ENCODE peak calls at places on chromosomes 16 and 17, in six cellular contexts. X, Q, F, U, G and L are unnamed samples.
A peak's percentile ranks its signal among the peaks of the same experiment; 100 is the strongest.

GRCh38 chr16:81080233-81080632 is 3.2 kb upstream of the C16orf46 start:
- DNase-seq in X (no peak), U (no peak), F (no peak), G (no peak), Q (no peak), L (no peak)

GRCh38 chr16:46975165-46975564 is 1.7 kb upstream of the DNAJA2 start:
- DNase-seq in G (no peak), X (no peak), F (no peak), Q (no peak), U (no peak), L (no peak)

GRCh38 chr16:73212431-73212830 is 164.5 kb upstream of the ZFHX3 start:
- DNase-seq in F (no peak), U (no peak), Q (no peak), X (no peak), G (no peak), L (no peak)

GRCh38 chr17:10050597-10051101 is 145.6 kb upstream of the RCVRN start:
- DNase-seq in Q (peak; percentile 68), U (no peak), X (no peak), F (no peak), G (no peak), L (no peak)

GRCh38 chr16:77273-77806 is 685 bp upstream of the MPG start:
- DNase-seq in X (no peak), Q (no peak), G (peak; percentile 78), F (peak; percentile 75), U (no peak), L (peak; percentile 29)

GRCh38 chr17:83084621-83085056 is 5.2 kb downstream of the METRNL start:
- DNase-seq in F (no peak), Q (no peak), U (no peak), X (no peak), G (no peak), L (no peak)

GRCh38 chr17:67891481-67892119 is 66.3 kb downstream of the BPTF start:
- DNase-seq in F (no peak), Q (no peak), G (no peak), U (no peak), X (peak; percentile 6), L (no peak)

GRCh38 chr17:82216301-82217119 is 3.9 kb upstream of the CCDC57 start:
- DNase-seq in U (no peak), G (no peak), F (no peak), X (peak; percentile 85), Q (peak; percentile 59), L (peak; percentile 75)

GRCh38 chr17:47279062-47279801 is 25.6 kb downstream of the ITGB3 start:
- DNase-seq in X (no peak), U (no peak), Q (peak; percentile 92), F (peak; percentile 77), G (no peak), L (no peak)

GRCh38 chr17:1228752-1229353 is 41.4 kb upstream of the BHLHA9 start:
- DNase-seq in Q (no peak), G (peak; percentile 60), U (no peak), F (no peak), X (no peak), L (no peak)

GRCh38 chr17:1227365-1227764 is 42.9 kb upstream of the BHLHA9 start:
- DNase-seq in F (no peak), G (no peak), Q (no peak), U (no peak), X (no peak), L (no peak)

GRCh38 chr17:1226308-1226707 is 43.9 kb upstream of the BHLHA9 start:
- DNase-seq in U (no peak), F (no peak), Q (no peak), G (no peak), X (no peak), L (no peak)

GRCh38 chr17:1229354-1229890 is 40.8 kb upstream of the BHLHA9 start:
- DNase-seq in U (no peak), G (peak; percentile 66), X (no peak), Q (no peak), F (peak; percentile 54), L (no peak)

DNA sequence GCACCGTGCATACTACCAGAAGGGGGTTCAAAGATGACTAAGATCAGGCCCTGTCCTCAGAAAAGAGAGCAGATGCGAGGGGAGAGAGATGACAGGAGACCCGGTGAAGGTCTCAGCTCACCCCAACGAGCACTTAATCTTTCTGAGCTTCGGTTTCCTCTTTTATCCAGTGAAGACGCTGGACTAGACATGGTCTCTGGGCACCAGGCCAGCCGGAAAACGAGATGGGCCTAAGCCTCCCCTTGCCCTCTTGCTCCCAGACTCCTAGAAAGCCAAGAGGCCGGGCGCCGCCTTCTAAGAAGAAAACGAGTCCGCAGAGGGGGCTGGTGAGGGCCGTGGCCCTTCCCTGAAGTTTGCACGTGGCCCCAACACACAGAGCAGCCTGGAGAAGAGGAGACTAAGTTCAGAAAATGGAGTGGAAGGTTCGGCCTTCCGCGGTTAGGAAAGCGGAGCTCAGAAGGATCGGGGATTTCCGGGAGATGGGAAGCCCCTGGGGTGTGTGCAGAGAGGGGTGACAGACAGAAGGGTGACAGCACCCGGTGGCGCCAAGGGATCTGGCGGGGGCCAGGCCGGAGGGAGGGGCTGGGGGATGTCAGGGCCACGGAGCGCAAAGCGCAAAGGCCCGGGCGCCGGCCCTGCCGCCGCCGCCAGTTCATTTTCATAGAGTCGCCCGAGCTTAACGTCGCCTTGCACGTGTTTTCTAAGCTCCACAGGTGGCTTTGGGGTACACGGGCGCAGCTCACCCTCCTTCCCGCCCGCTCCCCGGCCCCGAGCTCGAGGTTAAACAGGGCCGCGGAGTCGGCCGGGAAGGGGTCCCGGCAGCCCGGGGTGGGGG is 42.1 kb upstream of the BHLHA9 start:
- DNase-seq in F (no peak), X (no peak), U (no peak), G (peak; percentile 59), Q (peak; percentile 32), L (no peak)
- TF ChIP-seq ZNF274 in F (no peak), X (no peak), U (no peak), G (no peak), Q (no peak), L (no peak)

DNA sequence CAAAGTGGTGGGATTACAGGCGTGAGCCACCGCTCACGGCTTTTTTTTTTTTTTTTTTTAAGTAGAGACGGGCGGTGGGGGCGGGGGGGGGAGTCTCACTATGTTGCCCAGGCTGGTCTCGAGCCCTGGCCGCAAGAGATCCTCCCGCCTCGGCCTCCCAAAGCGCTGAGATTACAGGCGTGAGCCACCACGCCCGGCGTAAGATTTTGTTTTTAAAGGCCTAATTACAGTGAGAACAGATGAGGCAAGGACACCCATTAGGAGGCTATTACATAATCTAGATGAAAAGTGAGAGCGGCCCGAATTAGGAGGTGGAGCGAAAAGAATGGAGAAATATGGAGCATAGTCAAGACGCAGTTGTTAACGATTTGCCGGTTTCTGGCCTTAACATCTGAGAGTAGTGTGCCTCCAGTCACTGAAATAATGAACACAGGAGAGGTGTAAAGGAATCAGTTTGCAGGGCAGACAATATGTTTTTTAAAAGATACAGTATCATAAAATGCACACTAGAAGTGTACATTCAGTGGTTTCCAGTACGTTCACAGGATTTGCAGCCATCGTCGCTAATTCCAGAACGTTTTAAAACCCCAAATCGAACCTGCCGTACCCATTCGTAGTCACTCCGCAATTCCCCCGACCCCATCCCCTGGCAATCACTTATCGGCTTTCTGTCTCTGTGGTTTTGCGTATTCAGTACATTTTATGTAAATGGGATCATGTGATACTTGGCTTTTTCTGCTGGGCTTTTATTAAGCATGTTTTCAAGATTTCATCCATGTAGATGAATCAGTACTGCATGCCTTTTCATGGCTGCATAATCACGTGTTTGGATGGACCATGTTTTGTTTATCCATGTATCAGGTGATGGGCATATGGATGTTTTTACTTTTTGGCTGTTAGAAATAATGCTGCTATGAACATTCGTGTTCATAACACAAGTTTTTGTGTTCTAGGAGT is 1.4 kb upstream of the SLX4 start:
- DNase-seq in U (no peak), G (no peak), Q (no peak), F (no peak), X (no peak), L (no peak)
- TF ChIP-seq ZNF274 in U (no peak), G (no peak), Q (no peak), F (no peak), X (no peak), L (no peak)

GRCh38 chr17:35087731-35088646 is 24.5 kb upstream of the RFFL start:
- DNase-seq in Q (no peak), F (peak; percentile 44), X (no peak), G (no peak), U (no peak), L (peak; percentile 49)
- TF ChIP-seq ZNF274 in Q (no peak), F (no peak), X (no peak), G (no peak), U (no peak), L (no peak)

GRCh38 chr17:76867578-76868175 is 527 bp upstream of the MGAT5B start:
- DNase-seq in G (no peak), Q (no peak), F (no peak), X (no peak), U (no peak), L (no peak)

GRCh38 chr17:76866774-76867577 is 1.2 kb upstream of the MGAT5B start:
- DNase-seq in Q (no peak), F (no peak), U (no peak), X (no peak), G (no peak), L (no peak)

GRCh38 chr17:76868669-76869208 is 535 bp downstream of the MGAT5B start:
- DNase-seq in F (no peak), U (no peak), X (no peak), Q (no peak), G (peak; percentile 70), L (no peak)

GRCh38 chr17:76869209-76869877 is 1.1 kb downstream of the MGAT5B start:
- DNase-seq in Q (no peak), U (no peak), X (no peak), F (no peak), G (peak; percentile 75), L (no peak)

GRCh38 chr17:76868176-76868668 is at the start of gene MGAT5B:
- DNase-seq in Q (no peak), F (peak; percentile 94), U (peak; percentile 77), G (peak; percentile 95), X (peak; percentile 56), L (peak; percentile 53)
- TF ChIP-seq ZNF274 in Q (no peak), F (no peak), U (no peak), G (no peak), X (no peak), L (no peak)

DNA sequence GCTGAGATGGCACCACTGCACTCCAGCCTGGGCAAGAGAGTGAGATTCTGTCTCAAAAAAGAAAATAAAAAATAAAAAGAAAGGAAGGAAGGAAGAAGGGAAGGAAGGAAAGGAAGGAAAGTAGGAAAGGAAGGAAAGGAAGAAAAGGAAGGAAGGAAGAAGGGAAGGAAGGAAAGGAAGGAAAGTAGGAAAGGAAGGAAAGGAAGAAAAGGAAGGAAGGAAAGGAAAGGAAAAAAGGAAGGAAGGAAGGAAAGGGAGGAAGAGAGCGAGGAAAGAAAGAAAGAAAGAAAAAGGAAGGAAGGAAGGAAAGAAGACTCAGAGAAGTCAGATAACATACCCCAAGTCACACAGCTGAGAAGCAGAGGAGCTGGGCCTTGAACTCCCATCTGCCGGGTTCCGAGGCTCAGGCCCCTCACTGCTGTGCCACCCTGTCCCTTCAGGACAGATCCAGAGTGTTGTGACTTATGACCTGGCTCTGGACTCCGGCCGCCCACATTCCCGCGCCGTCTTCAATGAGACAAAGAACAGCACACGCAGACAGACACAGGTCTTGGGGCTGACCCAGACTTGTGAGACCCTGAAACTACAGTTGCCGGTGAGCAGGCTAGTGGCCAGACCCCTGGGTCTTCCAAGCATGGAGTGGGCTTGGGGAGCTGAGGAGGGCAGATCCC is 30.9 kb upstream of the ITGAX start:
- DNase-seq in U (no peak), G (no peak), F (no peak), X (no peak), Q (no peak), L (no peak)
- TF ChIP-seq ZNF274 in U (no peak), G (no peak), F (no peak), X (no peak), Q (no peak), L (no peak)